ENCODE peak calls at places on chromosomes 4 and X, in eight cellular contexts. G, I, C, A, R, X, E and P are unnamed samples.

GRCh38 chr4:54632537-54632936 is 25.2 kb upstream of the KIT start:
- DNase-seq in I (no peak), G (no peak), C (no peak), A (no peak), R (no peak), E (no peak), X (no peak), P (no peak)

GRCh38 chrX:39689374-39690104 is 408.2 kb downstream of the BCOR start:
- DNase-seq in G (no peak), C (no peak), E (no peak), X (no peak), R (peak), A (no peak), I (no peak), P (no peak)

GRCh38 chr4:61173799-61174198 is 26.3 kb upstream of the ADGRL3 start:
- DNase-seq in E (no peak), C (peak), R (no peak), G (no peak), X (no peak), I (peak), A (no peak), P (no peak)

GRCh38 chr4:3514806-3515421 is 17.3 kb downstream of the LRPAP1 start:
- DNase-seq in C (no peak), X (no peak), E (no peak), R (peak), I (no peak), G (no peak), A (no peak), P (no peak)

GRCh38 chr4:152927737-152928136 is 8.4 kb upstream of the FHDC1 start:
- DNase-seq in A (no peak), R (no peak), C (no peak), G (no peak), E (no peak), X (no peak), I (no peak), P (no peak)

GRCh38 chr4:68373513-68373912 is 23.6 kb upstream of the YTHDC1 start:
- DNase-seq in G (no peak), E (peak), X (peak), C (peak), R (peak), A (no peak), I (peak), P (no peak)

GRCh38 chrX:21529771-21530170 is 128.4 kb downstream of the KLHL34 start:
- DNase-seq in R (no peak), A (no peak), X (no peak), I (peak), G (no peak), C (no peak), E (no peak), P (no peak)

GRCh38 chr4:128386761-128387599 is 99.4 kb upstream of the PGRMC2 start:
- DNase-seq in I (peak), R (peak), E (no peak), A (peak), C (peak), X (no peak), G (peak), P (peak)

GRCh38 chrX:66000178-66000577 is 39.7 kb downstream of the VSIG4 start:
- DNase-seq in A (no peak), G (no peak), X (no peak), R (no peak), E (no peak), I (no peak), C (no peak), P (no peak)